ENCODE peak calls at places on chromosome 19, in six cellular contexts. One of them, this sample, is unnamed.

GRCh38 chr19:6491802-6492592 is 10.1 kb downstream of the TUBB4A start:
- ATAC-seq in left ventricle myocardium superior: no peak
- ATAC-seq in left lobe of liver: no peak
- ATAC-seq in RWPE2: no peak
- ATAC-seq in activated CD8-positive, alpha-beta T cell treated with anti-CD3 and anti-CD28 coated beads for 36 hours: no peak
- ATAC-seq in activated T-cell treated with anti-CD3 and anti-CD28 coated beads, Interleukin-2, amount 50 U/mL, for 4 hours: peak; percentile 51
- ATAC-seq in this sample: no peak

GRCh38 chr19:5154129-5154798 is 185.4 kb downstream of the KDM4B start:
- ATAC-seq in activated CD8-positive, alpha-beta T cell treated with anti-CD3 and anti-CD28 coated beads for 36 hours: peak; percentile 77
- ATAC-seq in left ventricle myocardium superior: peak; percentile 47
- ATAC-seq in left lobe of liver: peak; percentile 73
- ATAC-seq in activated T-cell treated with anti-CD3 and anti-CD28 coated beads, Interleukin-2, amount 50 U/mL, for 4 hours: no peak
- ATAC-seq in RWPE2: peak; percentile 53
- ATAC-seq in this sample: peak; percentile 68

GRCh38 chr19:2488405-2488941 is 12.5 kb downstream of the GADD45B start:
- ATAC-seq in left ventricle myocardium superior: peak; percentile 17
- ATAC-seq in activated T-cell treated with anti-CD3 and anti-CD28 coated beads, Interleukin-2, amount 50 U/mL, for 4 hours: peak; percentile 38
- ATAC-seq in activated CD8-positive, alpha-beta T cell treated with anti-CD3 and anti-CD28 coated beads for 36 hours: peak; percentile 16
- ATAC-seq in RWPE2: no peak
- ATAC-seq in left lobe of liver: peak; percentile 68
- ATAC-seq in this sample: peak; percentile 5

GRCh38 chr19:16886305-16886880 is 2.4 kb upstream of the F2RL3 start:
- ATAC-seq in activated T-cell treated with anti-CD3 and anti-CD28 coated beads, Interleukin-2, amount 50 U/mL, for 4 hours: no peak
- ATAC-seq in left ventricle myocardium superior: peak; percentile 81
- ATAC-seq in activated CD8-positive, alpha-beta T cell treated with anti-CD3 and anti-CD28 coated beads for 36 hours: no peak
- ATAC-seq in RWPE2: no peak
- ATAC-seq in left lobe of liver: peak; percentile 70
- ATAC-seq in this sample: no peak

GRCh38 chr19:44869728-44870470 is 21.2 kb upstream of the TOMM40 start:
- ATAC-seq in left lobe of liver: peak; percentile 20
- ATAC-seq in activated CD8-positive, alpha-beta T cell treated with anti-CD3 and anti-CD28 coated beads for 36 hours: no peak
- ATAC-seq in activated T-cell treated with anti-CD3 and anti-CD28 coated beads, Interleukin-2, amount 50 U/mL, for 4 hours: no peak
- ATAC-seq in left ventricle myocardium superior: peak; percentile 41
- ATAC-seq in RWPE2: no peak
- ATAC-seq in this sample: peak; percentile 64

GRCh38 chr19:5207806-5208205 is 132.8 kb downstream of the PTPRS start:
- ATAC-seq in left lobe of liver: no peak
- ATAC-seq in activated CD8-positive, alpha-beta T cell treated with anti-CD3 and anti-CD28 coated beads for 36 hours: no peak
- ATAC-seq in RWPE2: no peak
- ATAC-seq in activated T-cell treated with anti-CD3 and anti-CD28 coated beads, Interleukin-2, amount 50 U/mL, for 4 hours: no peak
- ATAC-seq in left ventricle myocardium superior: no peak
- ATAC-seq in this sample: no peak

GRCh38 chr19:54114340-54114826 is 1.1 kb downstream of the TFPT start:
- ATAC-seq in activated CD8-positive, alpha-beta T cell treated with anti-CD3 and anti-CD28 coated beads for 36 hours: peak; percentile 57
- ATAC-seq in RWPE2: peak; percentile 20
- ATAC-seq in left lobe of liver: peak; percentile 8
- ATAC-seq in activated T-cell treated with anti-CD3 and anti-CD28 coated beads, Interleukin-2, amount 50 U/mL, for 4 hours: peak; percentile 23
- ATAC-seq in left ventricle myocardium superior: peak; percentile 5
- ATAC-seq in this sample: peak; percentile 73

GRCh38 chr19:35741216-35741541 is 1.1 kb downstream of the IGFLR1 start:
- ATAC-seq in RWPE2: no peak
- ATAC-seq in activated T-cell treated with anti-CD3 and anti-CD28 coated beads, Interleukin-2, amount 50 U/mL, for 4 hours: no peak
- ATAC-seq in activated CD8-positive, alpha-beta T cell treated with anti-CD3 and anti-CD28 coated beads for 36 hours: no peak
- ATAC-seq in left ventricle myocardium superior: no peak
- ATAC-seq in left lobe of liver: no peak
- ATAC-seq in this sample: no peak

GRCh38 chr19:35644987-35645679 is 3.0 kb upstream of the COX6B1 start:
- ATAC-seq in activated CD8-positive, alpha-beta T cell treated with anti-CD3 and anti-CD28 coated beads for 36 hours: peak; percentile 18
- ATAC-seq in left ventricle myocardium superior: peak; percentile 54
- ATAC-seq in activated T-cell treated with anti-CD3 and anti-CD28 coated beads, Interleukin-2, amount 50 U/mL, for 4 hours: peak; percentile 20
- ATAC-seq in RWPE2: no peak
- ATAC-seq in left lobe of liver: peak; percentile 21
- ATAC-seq in this sample: peak; percentile 14

GRCh38 chr19:51799998-51800848 is 5.3 kb downstream of the FPR3 start:
- ATAC-seq in RWPE2: no peak
- ATAC-seq in left lobe of liver: peak; percentile 51
- ATAC-seq in left ventricle myocardium superior: peak; percentile 85
- ATAC-seq in activated CD8-positive, alpha-beta T cell treated with anti-CD3 and anti-CD28 coated beads for 36 hours: no peak
- ATAC-seq in activated T-cell treated with anti-CD3 and anti-CD28 coated beads, Interleukin-2, amount 50 U/mL, for 4 hours: no peak
- ATAC-seq in this sample: no peak

GRCh38 chr19:947090-947706 is 21.4 kb downstream of the ARID3A start:
- ATAC-seq in activated CD8-positive, alpha-beta T cell treated with anti-CD3 and anti-CD28 coated beads for 36 hours: no peak
- ATAC-seq in left ventricle myocardium superior: no peak
- ATAC-seq in left lobe of liver: no peak
- ATAC-seq in activated T-cell treated with anti-CD3 and anti-CD28 coated beads, Interleukin-2, amount 50 U/mL, for 4 hours: no peak
- ATAC-seq in RWPE2: no peak
- ATAC-seq in this sample: no peak

GRCh38 chr19:13001502-13002388 is 6.5 kb downstream of the NFIX start:
- ATAC-seq in activated CD8-positive, alpha-beta T cell treated with anti-CD3 and anti-CD28 coated beads for 36 hours: no peak
- ATAC-seq in RWPE2: no peak
- ATAC-seq in left lobe of liver: peak; percentile 83
- ATAC-seq in activated T-cell treated with anti-CD3 and anti-CD28 coated beads, Interleukin-2, amount 50 U/mL, for 4 hours: no peak
- ATAC-seq in left ventricle myocardium superior: peak; percentile 78
- ATAC-seq in this sample: no peak

GRCh38 chr19:10898633-10899032 is 27.3 kb downstream of the CARM1 start:
- ATAC-seq in left lobe of liver: no peak
- ATAC-seq in activated T-cell treated with anti-CD3 and anti-CD28 coated beads, Interleukin-2, amount 50 U/mL, for 4 hours: no peak
- ATAC-seq in activated CD8-positive, alpha-beta T cell treated with anti-CD3 and anti-CD28 coated beads for 36 hours: no peak
- ATAC-seq in RWPE2: peak; percentile 37
- ATAC-seq in left ventricle myocardium superior: peak; percentile 14
- ATAC-seq in this sample: peak; percentile 25

GRCh38 chr19:53076984-53077383 is 26.2 kb downstream of the ZNF160 start:
- ATAC-seq in left ventricle myocardium superior: peak; percentile 88
- ATAC-seq in left lobe of liver: peak; percentile 52
- ATAC-seq in RWPE2: no peak
- ATAC-seq in activated T-cell treated with anti-CD3 and anti-CD28 coated beads, Interleukin-2, amount 50 U/mL, for 4 hours: no peak
- ATAC-seq in activated CD8-positive, alpha-beta T cell treated with anti-CD3 and anti-CD28 coated beads for 36 hours: no peak
- ATAC-seq in this sample: no peak

GRCh38 chr19:40604647-40605200 is 3.6 kb downstream of the LTBP4 start:
- ATAC-seq in activated CD8-positive, alpha-beta T cell treated with anti-CD3 and anti-CD28 coated beads for 36 hours: no peak
- ATAC-seq in activated T-cell treated with anti-CD3 and anti-CD28 coated beads, Interleukin-2, amount 50 U/mL, for 4 hours: no peak
- ATAC-seq in left lobe of liver: no peak
- ATAC-seq in left ventricle myocardium superior: no peak
- ATAC-seq in RWPE2: no peak
- ATAC-seq in this sample: no peak

GRCh38 chr19:42154471-42155323 is 22.5 kb upstream of the POU2F2 start:
- ATAC-seq in activated CD8-positive, alpha-beta T cell treated with anti-CD3 and anti-CD28 coated beads for 36 hours: peak; percentile 74
- ATAC-seq in RWPE2: no peak
- ATAC-seq in left ventricle myocardium superior: no peak
- ATAC-seq in activated T-cell treated with anti-CD3 and anti-CD28 coated beads, Interleukin-2, amount 50 U/mL, for 4 hours: peak; percentile 32
- ATAC-seq in left lobe of liver: no peak
- ATAC-seq in this sample: peak; percentile 32

GRCh38 chr19:46674416-46675178 is 13.6 kb upstream of the DACT3 start:
- ATAC-seq in activated CD8-positive, alpha-beta T cell treated with anti-CD3 and anti-CD28 coated beads for 36 hours: no peak
- ATAC-seq in activated T-cell treated with anti-CD3 and anti-CD28 coated beads, Interleukin-2, amount 50 U/mL, for 4 hours: peak; percentile 35
- ATAC-seq in RWPE2: peak; percentile 76
- ATAC-seq in left lobe of liver: no peak
- ATAC-seq in left ventricle myocardium superior: peak; percentile 32
- ATAC-seq in this sample: peak; percentile 85

GRCh38 chr19:13906525-13906904 is 514 bp downstream of the CC2D1A start:
- ATAC-seq in left lobe of liver: peak; percentile 51
- ATAC-seq in RWPE2: peak; percentile 62
- ATAC-seq in activated CD8-positive, alpha-beta T cell treated with anti-CD3 and anti-CD28 coated beads for 36 hours: peak; percentile 18
- ATAC-seq in left ventricle myocardium superior: peak; percentile 39
- ATAC-seq in activated T-cell treated with anti-CD3 and anti-CD28 coated beads, Interleukin-2, amount 50 U/mL, for 4 hours: peak; percentile 29
- ATAC-seq in this sample: peak; percentile 13

GRCh38 chr19:35670686-35671085 is 4.4 kb downstream of the UPK1A start:
- ATAC-seq in activated T-cell treated with anti-CD3 and anti-CD28 coated beads, Interleukin-2, amount 50 U/mL, for 4 hours: no peak
- ATAC-seq in left ventricle myocardium superior: no peak
- ATAC-seq in left lobe of liver: no peak
- ATAC-seq in RWPE2: no peak
- ATAC-seq in activated CD8-positive, alpha-beta T cell treated with anti-CD3 and anti-CD28 coated beads for 36 hours: no peak
- ATAC-seq in this sample: no peak

GRCh38 chr19:8255426-8256125 is 46.4 kb downstream of the CERS4 start:
- ATAC-seq in left lobe of liver: no peak
- ATAC-seq in RWPE2: no peak
- ATAC-seq in activated T-cell treated with anti-CD3 and anti-CD28 coated beads, Interleukin-2, amount 50 U/mL, for 4 hours: no peak
- ATAC-seq in activated CD8-positive, alpha-beta T cell treated with anti-CD3 and anti-CD28 coated beads for 36 hours: no peak
- ATAC-seq in left ventricle myocardium superior: no peak
- ATAC-seq in this sample: no peak

This sample was measured in SK-N-SH treated with all-trans-retinoic acid at 6 μM for 48 hours.